ENCODE peak calls at places on chromosomes 7 and 10, in seven cellular contexts. One of them, this sample, is unnamed.

GRCh38 chr7:33806284-33807157 is 98.8 kb upstream of the BMPER start:
- DNase-seq in NCI-H2081 treated with DMSO at 0.1 percent for 48 hours: no peak
- DNase-seq in NCI-H446 treated with DMSO at 0.1 percent for 48 hours: no peak
- DNase-seq in left cardiac atrium: peak
- DNase-seq in T-helper 2 cell: no peak
- DNase-seq in upper lobe of right lung: no peak
- DNase-seq in activated CD8-positive, alpha-beta T cell treated with anti-CD3 and anti-CD28 coated beads for 36 hours: no peak
- DNase-seq in this sample: no peak

GRCh38 chr7:68929712-68930395 is 668.4 kb upstream of the AUTS2 start:
- DNase-seq in activated CD8-positive, alpha-beta T cell treated with anti-CD3 and anti-CD28 coated beads for 36 hours: no peak
- DNase-seq in NCI-H2081 treated with DMSO at 0.1 percent for 48 hours: no peak
- DNase-seq in left cardiac atrium: peak
- DNase-seq in T-helper 2 cell: no peak
- DNase-seq in upper lobe of right lung: no peak
- DNase-seq in NCI-H446 treated with DMSO at 0.1 percent for 48 hours: no peak
- DNase-seq in this sample: no peak

GRCh38 chr10:95333997-95334792 is 43.4 kb upstream of the PDLIM1 start:
- DNase-seq in upper lobe of right lung: no peak
- DNase-seq in NCI-H2081 treated with DMSO at 0.1 percent for 48 hours: no peak
- DNase-seq in T-helper 2 cell: no peak
- DNase-seq in activated CD8-positive, alpha-beta T cell treated with anti-CD3 and anti-CD28 coated beads for 36 hours: no peak
- DNase-seq in NCI-H446 treated with DMSO at 0.1 percent for 48 hours: no peak
- DNase-seq in left cardiac atrium: peak
- DNase-seq in this sample: no peak

GRCh38 chr7:35248576-35249536 is 5.0 kb downstream of the TBX20 start:
- DNase-seq in left cardiac atrium: no peak
- DNase-seq in NCI-H2081 treated with DMSO at 0.1 percent for 48 hours: no peak
- DNase-seq in T-helper 2 cell: no peak
- DNase-seq in NCI-H446 treated with DMSO at 0.1 percent for 48 hours: no peak
- DNase-seq in upper lobe of right lung: no peak
- DNase-seq in activated CD8-positive, alpha-beta T cell treated with anti-CD3 and anti-CD28 coated beads for 36 hours: no peak
- DNase-seq in this sample: no peak

GRCh38 chr10:5809541-5810154 is 3.6 kb downstream of the GDI2 start:
- DNase-seq in NCI-H2081 treated with DMSO at 0.1 percent for 48 hours: no peak
- DNase-seq in upper lobe of right lung: no peak
- DNase-seq in left cardiac atrium: no peak
- DNase-seq in T-helper 2 cell: no peak
- DNase-seq in NCI-H446 treated with DMSO at 0.1 percent for 48 hours: no peak
- DNase-seq in activated CD8-positive, alpha-beta T cell treated with anti-CD3 and anti-CD28 coated beads for 36 hours: no peak
- DNase-seq in this sample: no peak

GRCh38 chr10:108167766-108168165 is 1003.3 kb upstream of the SORCS1 start:
- DNase-seq in left cardiac atrium: no peak
- DNase-seq in T-helper 2 cell: no peak
- DNase-seq in NCI-H446 treated with DMSO at 0.1 percent for 48 hours: no peak
- DNase-seq in upper lobe of right lung: no peak
- DNase-seq in NCI-H2081 treated with DMSO at 0.1 percent for 48 hours: no peak
- DNase-seq in activated CD8-positive, alpha-beta T cell treated with anti-CD3 and anti-CD28 coated beads for 36 hours: no peak
- DNase-seq in this sample: no peak

GRCh38 chr7:24587853-24588252 is 14.6 kb downstream of the PALS2 start:
- DNase-seq in left cardiac atrium: no peak
- DNase-seq in activated CD8-positive, alpha-beta T cell treated with anti-CD3 and anti-CD28 coated beads for 36 hours: peak
- DNase-seq in T-helper 2 cell: peak
- DNase-seq in upper lobe of right lung: no peak
- DNase-seq in NCI-H2081 treated with DMSO at 0.1 percent for 48 hours: no peak
- DNase-seq in NCI-H446 treated with DMSO at 0.1 percent for 48 hours: no peak
- DNase-seq in this sample: no peak

GRCh38 chr7:2060701-2061100 is 172.0 kb downstream of the MAD1L1 start:
- DNase-seq in NCI-H446 treated with DMSO at 0.1 percent for 48 hours: no peak
- DNase-seq in NCI-H2081 treated with DMSO at 0.1 percent for 48 hours: no peak
- DNase-seq in left cardiac atrium: no peak
- DNase-seq in activated CD8-positive, alpha-beta T cell treated with anti-CD3 and anti-CD28 coated beads for 36 hours: no peak
- DNase-seq in upper lobe of right lung: no peak
- DNase-seq in T-helper 2 cell: no peak
- DNase-seq in this sample: no peak

GRCh38 chr10:123083811-123084210 is 52.0 kb upstream of the HMX3 start:
- DNase-seq in left cardiac atrium: no peak
- DNase-seq in T-helper 2 cell: no peak
- DNase-seq in NCI-H2081 treated with DMSO at 0.1 percent for 48 hours: no peak
- DNase-seq in activated CD8-positive, alpha-beta T cell treated with anti-CD3 and anti-CD28 coated beads for 36 hours: no peak
- DNase-seq in upper lobe of right lung: no peak
- DNase-seq in NCI-H446 treated with DMSO at 0.1 percent for 48 hours: no peak
- DNase-seq in this sample: no peak

GRCh38 chr10:14879055-14879800 is 562 bp downstream of the SUV39H2 start:
- DNase-seq in upper lobe of right lung: no peak
- DNase-seq in left cardiac atrium: no peak
- DNase-seq in NCI-H446 treated with DMSO at 0.1 percent for 48 hours: no peak
- DNase-seq in activated CD8-positive, alpha-beta T cell treated with anti-CD3 and anti-CD28 coated beads for 36 hours: peak
- DNase-seq in T-helper 2 cell: peak
- DNase-seq in NCI-H2081 treated with DMSO at 0.1 percent for 48 hours: no peak
- DNase-seq in this sample: no peak

GRCh38 chr7:132966731-132967130 is 115.2 kb downstream of the CHCHD3 start:
- DNase-seq in NCI-H446 treated with DMSO at 0.1 percent for 48 hours: no peak
- DNase-seq in activated CD8-positive, alpha-beta T cell treated with anti-CD3 and anti-CD28 coated beads for 36 hours: no peak
- DNase-seq in upper lobe of right lung: no peak
- DNase-seq in NCI-H2081 treated with DMSO at 0.1 percent for 48 hours: no peak
- DNase-seq in T-helper 2 cell: no peak
- DNase-seq in left cardiac atrium: no peak
- DNase-seq in this sample: no peak

GRCh38 chr10:77925410-77925794 is 1.2 kb downstream of the DLG5 start:
- DNase-seq in activated CD8-positive, alpha-beta T cell treated with anti-CD3 and anti-CD28 coated beads for 36 hours: no peak
- DNase-seq in NCI-H446 treated with DMSO at 0.1 percent for 48 hours: no peak
- DNase-seq in NCI-H2081 treated with DMSO at 0.1 percent for 48 hours: no peak
- DNase-seq in upper lobe of right lung: no peak
- DNase-seq in left cardiac atrium: no peak
- DNase-seq in T-helper 2 cell: no peak
- DNase-seq in this sample: no peak

GRCh38 chr7:6106140-6106904 is 75.1 kb downstream of the ANKRD61 start:
- DNase-seq in NCI-H446 treated with DMSO at 0.1 percent for 48 hours: no peak
- DNase-seq in NCI-H2081 treated with DMSO at 0.1 percent for 48 hours: no peak
- DNase-seq in activated CD8-positive, alpha-beta T cell treated with anti-CD3 and anti-CD28 coated beads for 36 hours: peak
- DNase-seq in T-helper 2 cell: peak
- DNase-seq in left cardiac atrium: no peak
- DNase-seq in upper lobe of right lung: peak
- DNase-seq in this sample: no peak

GRCh38 chr7:74066626-74067025 is 17.0 kb upstream of the LIMK1 start:
- DNase-seq in NCI-H446 treated with DMSO at 0.1 percent for 48 hours: no peak
- DNase-seq in left cardiac atrium: no peak
- DNase-seq in NCI-H2081 treated with DMSO at 0.1 percent for 48 hours: no peak
- DNase-seq in T-helper 2 cell: no peak
- DNase-seq in upper lobe of right lung: no peak
- DNase-seq in activated CD8-positive, alpha-beta T cell treated with anti-CD3 and anti-CD28 coated beads for 36 hours: no peak
- DNase-seq in this sample: no peak

GRCh38 chr10:131701131-131701947 is 199.5 kb upstream of the PPP2R2D start:
- DNase-seq in NCI-H446 treated with DMSO at 0.1 percent for 48 hours: no peak
- DNase-seq in left cardiac atrium: no peak
- DNase-seq in T-helper 2 cell: no peak
- DNase-seq in activated CD8-positive, alpha-beta T cell treated with anti-CD3 and anti-CD28 coated beads for 36 hours: no peak
- DNase-seq in upper lobe of right lung: peak
- DNase-seq in NCI-H2081 treated with DMSO at 0.1 percent for 48 hours: no peak
- DNase-seq in this sample: no peak

GRCh38 chr7:157522189-157522588 is 185.4 kb downstream of the DNAJB6 start:
- DNase-seq in activated CD8-positive, alpha-beta T cell treated with anti-CD3 and anti-CD28 coated beads for 36 hours: no peak
- DNase-seq in T-helper 2 cell: no peak
- DNase-seq in upper lobe of right lung: peak
- DNase-seq in NCI-H2081 treated with DMSO at 0.1 percent for 48 hours: no peak
- DNase-seq in left cardiac atrium: no peak
- DNase-seq in NCI-H446 treated with DMSO at 0.1 percent for 48 hours: no peak
- DNase-seq in this sample: no peak

GRCh38 chr7:75050501-75050900 is 23.1 kb downstream of the RCC1L start:
- DNase-seq in left cardiac atrium: no peak
- DNase-seq in T-helper 2 cell: no peak
- DNase-seq in NCI-H446 treated with DMSO at 0.1 percent for 48 hours: no peak
- DNase-seq in NCI-H2081 treated with DMSO at 0.1 percent for 48 hours: no peak
- DNase-seq in activated CD8-positive, alpha-beta T cell treated with anti-CD3 and anti-CD28 coated beads for 36 hours: no peak
- DNase-seq in upper lobe of right lung: no peak
- DNase-seq in this sample: no peak

GRCh38 chr10:15789793-15790525 is 70.2 kb upstream of the ITGA8 start:
- DNase-seq in left cardiac atrium: no peak
- DNase-seq in upper lobe of right lung: no peak
- DNase-seq in activated CD8-positive, alpha-beta T cell treated with anti-CD3 and anti-CD28 coated beads for 36 hours: no peak
- DNase-seq in NCI-H446 treated with DMSO at 0.1 percent for 48 hours: no peak
- DNase-seq in NCI-H2081 treated with DMSO at 0.1 percent for 48 hours: no peak
- DNase-seq in T-helper 2 cell: no peak
- DNase-seq in this sample: no peak

GRCh38 chr10:125294109-125294508 is 133.7 kb upstream of the CTBP2 start:
- DNase-seq in upper lobe of right lung: no peak
- DNase-seq in T-helper 2 cell: no peak
- DNase-seq in activated CD8-positive, alpha-beta T cell treated with anti-CD3 and anti-CD28 coated beads for 36 hours: no peak
- DNase-seq in left cardiac atrium: no peak
- DNase-seq in NCI-H446 treated with DMSO at 0.1 percent for 48 hours: no peak
- DNase-seq in NCI-H2081 treated with DMSO at 0.1 percent for 48 hours: no peak
- DNase-seq in this sample: no peak

GRCh38 chr10:28946479-28946878 is 269.2 kb downstream of the BAMBI start:
- DNase-seq in T-helper 2 cell: no peak
- DNase-seq in activated CD8-positive, alpha-beta T cell treated with anti-CD3 and anti-CD28 coated beads for 36 hours: no peak
- DNase-seq in left cardiac atrium: no peak
- DNase-seq in upper lobe of right lung: no peak
- DNase-seq in NCI-H446 treated with DMSO at 0.1 percent for 48 hours: no peak
- DNase-seq in NCI-H2081 treated with DMSO at 0.1 percent for 48 hours: no peak
- DNase-seq in this sample: no peak

GRCh38 chr10:124999433-125000365 is 57.8 kb downstream of the ZRANB1 start:
- DNase-seq in activated CD8-positive, alpha-beta T cell treated with anti-CD3 and anti-CD28 coated beads for 36 hours: no peak
- DNase-seq in T-helper 2 cell: no peak
- DNase-seq in NCI-H2081 treated with DMSO at 0.1 percent for 48 hours: no peak
- DNase-seq in upper lobe of right lung: peak
- DNase-seq in NCI-H446 treated with DMSO at 0.1 percent for 48 hours: no peak
- DNase-seq in left cardiac atrium: peak
- DNase-seq in this sample: no peak

GRCh38 chr10:103958996-103959395 is 7.9 kb upstream of the SLK start:
- DNase-seq in left cardiac atrium: no peak
- DNase-seq in upper lobe of right lung: no peak
- DNase-seq in activated CD8-positive, alpha-beta T cell treated with anti-CD3 and anti-CD28 coated beads for 36 hours: no peak
- DNase-seq in T-helper 2 cell: no peak
- DNase-seq in NCI-H2081 treated with DMSO at 0.1 percent for 48 hours: no peak
- DNase-seq in NCI-H446 treated with DMSO at 0.1 percent for 48 hours: no peak
- DNase-seq in this sample: no peak

GRCh38 chr10:3468919-3469638 is 296.5 kb upstream of the PITRM1 start:
- DNase-seq in NCI-H446 treated with DMSO at 0.1 percent for 48 hours: no peak
- DNase-seq in left cardiac atrium: peak
- DNase-seq in activated CD8-positive, alpha-beta T cell treated with anti-CD3 and anti-CD28 coated beads for 36 hours: no peak
- DNase-seq in NCI-H2081 treated with DMSO at 0.1 percent for 48 hours: no peak
- DNase-seq in T-helper 2 cell: no peak
- DNase-seq in upper lobe of right lung: peak
- DNase-seq in this sample: no peak

GRCh38 chr10:37488792-37489657 is 363.6 kb downstream of the ANKRD30A start:
- DNase-seq in NCI-H2081 treated with DMSO at 0.1 percent for 48 hours: no peak
- DNase-seq in upper lobe of right lung: no peak
- DNase-seq in T-helper 2 cell: no peak
- DNase-seq in NCI-H446 treated with DMSO at 0.1 percent for 48 hours: no peak
- DNase-seq in left cardiac atrium: no peak
- DNase-seq in activated CD8-positive, alpha-beta T cell treated with anti-CD3 and anti-CD28 coated beads for 36 hours: no peak
- DNase-seq in this sample: no peak

GRCh38 chr10:17851611-17852010 is 42.5 kb downstream of the MRC1 start:
- DNase-seq in T-helper 2 cell: no peak
- DNase-seq in NCI-H2081 treated with DMSO at 0.1 percent for 48 hours: no peak
- DNase-seq in NCI-H446 treated with DMSO at 0.1 percent for 48 hours: peak
- DNase-seq in left cardiac atrium: peak
- DNase-seq in activated CD8-positive, alpha-beta T cell treated with anti-CD3 and anti-CD28 coated beads for 36 hours: no peak
- DNase-seq in upper lobe of right lung: peak
- DNase-seq in this sample: no peak

GRCh38 chr10:131943021-131943814 is 38.5 kb downstream of the BNIP3 start:
- DNase-seq in NCI-H2081 treated with DMSO at 0.1 percent for 48 hours: no peak
- DNase-seq in NCI-H446 treated with DMSO at 0.1 percent for 48 hours: no peak
- DNase-seq in T-helper 2 cell: no peak
- DNase-seq in upper lobe of right lung: peak
- DNase-seq in left cardiac atrium: no peak
- DNase-seq in activated CD8-positive, alpha-beta T cell treated with anti-CD3 and anti-CD28 coated beads for 36 hours: peak
- DNase-seq in this sample: no peak

GRCh38 chr10:33005322-33006282 is 47.6 kb upstream of the ITGB1 start:
- DNase-seq in NCI-H446 treated with DMSO at 0.1 percent for 48 hours: no peak
- DNase-seq in left cardiac atrium: peak
- DNase-seq in upper lobe of right lung: peak
- DNase-seq in activated CD8-positive, alpha-beta T cell treated with anti-CD3 and anti-CD28 coated beads for 36 hours: peak
- DNase-seq in T-helper 2 cell: peak
- DNase-seq in NCI-H2081 treated with DMSO at 0.1 percent for 48 hours: no peak
- DNase-seq in this sample: no peak

GRCh38 chr7:45413419-45413818 is 160.7 kb upstream of the ADCY1 start:
- DNase-seq in T-helper 2 cell: no peak
- DNase-seq in upper lobe of right lung: no peak
- DNase-seq in NCI-H2081 treated with DMSO at 0.1 percent for 48 hours: no peak
- DNase-seq in activated CD8-positive, alpha-beta T cell treated with anti-CD3 and anti-CD28 coated beads for 36 hours: no peak
- DNase-seq in NCI-H446 treated with DMSO at 0.1 percent for 48 hours: no peak
- DNase-seq in left cardiac atrium: no peak
- DNase-seq in this sample: no peak

This sample was measured in NCI-H1417 treated with DMSO at 0.1 percent for 48 hours.